ENCODE peak calls at places on chromosomes 13 and 19, in eight cellular contexts. L, S, O, D, X, Z, U and Q are unnamed samples.
A peak's percentile ranks its signal among the peaks of the same experiment; 100 is the strongest.

GRCh38 chr13:38346764-38347163 is 2.9 kb upstream of the UFM1 start:
- DNase-seq in L (no peak), S (no peak), O (no peak), D (no peak), X (no peak), Z (no peak), U (no peak), Q (no peak)

GRCh38 chr13:114129649-114130062 is 2.8 kb downstream of the RASA3 start:
- DNase-seq in L (no peak), S (no peak), O (no peak), D (no peak), X (no peak), Z (no peak), U (no peak), Q (peak; percentile 40)

GRCh38 chr13:113423225-113424170 is 29.8 kb downstream of the ADPRHL1 start:
- DNase-seq in L (no peak), S (no peak), O (no peak), D (no peak), X (no peak), Z (no peak), U (no peak), Q (no peak)

GRCh38 chr19:33515921-33516320 is 5.7 kb downstream of the PEPD start:
- DNase-seq in L (no peak), S (no peak), O (no peak), D (no peak), X (no peak), Z (no peak), U (no peak), Q (no peak)

GRCh38 chr19:17086129-17086528 is 10.6 kb downstream of the MYO9B start:
- DNase-seq in L (no peak), S (no peak), O (no peak), D (no peak), X (no peak), Z (no peak), U (no peak), Q (no peak)

GRCh38 chr13:30863231-30863630 is 42.8 kb upstream of the MEDAG start:
- DNase-seq in L (no peak), S (no peak), O (no peak), D (no peak), X (no peak), Z (no peak), U (no peak), Q (no peak)

GRCh38 chr13:61187471-61187870 is 228.2 kb downstream of the PCDH20 start:
- DNase-seq in L (no peak), S (no peak), O (no peak), D (no peak), X (no peak), Z (no peak), U (no peak), Q (no peak)

GRCh38 chr13:56558698-56559320 is 581.9 kb upstream of the PRR20A start:
- DNase-seq in L (no peak), S (no peak), O (no peak), D (no peak), X (no peak), Z (no peak), U (no peak), Q (no peak)

GRCh38 chr13:108827637-108828036 is 198.2 kb downstream of the MYO16 start:
- DNase-seq in L (no peak), S (no peak), O (no peak), D (no peak), X (no peak), Z (peak; percentile 8), U (no peak), Q (no peak)

GRCh38 chr13:30453727-30454126 is 12.0 kb downstream of the HMGB1 start:
- DNase-seq in L (no peak), S (no peak), O (peak; percentile 39), D (no peak), X (no peak), Z (no peak), U (no peak), Q (no peak)

GRCh38 chr19:46898731-46899130 is 37.9 kb downstream of the ARHGAP35 start:
- DNase-seq in L (no peak), S (no peak), O (no peak), D (no peak), X (no peak), Z (no peak), U (no peak), Q (peak; percentile 75)

GRCh38 chr13:111326621-111326965 is 6.2 kb downstream of the TEX29 start:
- DNase-seq in L (no peak), S (no peak), O (no peak), D (no peak), X (no peak), Z (no peak), U (no peak), Q (no peak)

GRCh38 chr19:11435833-11436313 is 438 bp downstream of the PRKCSH start:
- DNase-seq in L (no peak), S (peak; percentile 45), O (no peak), D (no peak), X (no peak), Z (peak; percentile 53), U (no peak), Q (peak; percentile 73)

GRCh38 chr19:49684251-49684982 is 5.0 kb upstream of the ADM5 start:
- DNase-seq in L (peak; percentile 84), S (no peak), O (peak; percentile 57), D (no peak), X (no peak), Z (peak; percentile 68), U (peak; percentile 77), Q (no peak)

DNA sequence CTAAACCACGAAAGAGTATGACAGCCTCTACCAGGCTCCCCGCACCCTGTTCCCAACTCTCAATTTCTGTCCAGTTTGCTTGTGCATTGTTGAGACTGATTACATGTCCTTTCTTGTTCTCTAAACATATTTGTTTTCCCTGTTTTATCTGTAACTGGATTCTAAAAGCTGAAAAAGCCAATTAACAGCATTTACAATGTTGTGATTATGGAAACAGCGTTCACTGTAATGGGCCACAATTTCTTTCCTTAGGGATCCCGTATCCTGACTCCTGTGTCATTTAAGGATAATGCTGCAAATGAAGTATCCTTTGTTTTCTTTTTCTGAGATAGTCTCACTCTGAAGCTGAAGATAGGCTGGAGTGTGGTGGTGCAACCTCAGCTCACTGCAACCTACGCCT is 20.5 kb downstream of the EBPL start:
- DNase-seq in L (no peak), S (no peak), O (no peak), D (no peak), X (no peak), Z (no peak), U (no peak), Q (no peak)
- H3K27ac ChIP-seq in L (no peak overlapping the region), S (no peak overlapping the region), O (no peak overlapping the region), D (no peak overlapping the region), X (no peak overlapping the region), Z (no peak overlapping the region), U (no peak overlapping the region), Q (no peak overlapping the region)

GRCh38 chr19:29528946-29529645 is 3.3 kb downstream of the VSTM2B start:
- DNase-seq in L (peak; percentile 70), S (no peak), O (peak; percentile 28), D (no peak), X (no peak), Z (no peak), U (no peak), Q (peak; percentile 46)
- TF ChIP-seq EP300 in L (no peak), S (no peak), O (no peak), D (no peak), X (no peak), Z (no peak), U (no peak), Q (no peak)

GRCh38 chr19:55492362-55492944 is 4.2 kb downstream of the SSC5D start:
- DNase-seq in L (no peak), S (no peak), O (no peak), D (no peak), X (no peak), Z (no peak), U (no peak), Q (no peak)
- H3K4me1 ChIP-seq in L (peaks cover 28% of the 10 kb centered on the region), S (peaks cover 5% of the 10 kb centered on the region), O (peaks cover 44% of the 10 kb centered on the region), D (peaks cover 17% of the 10 kb centered on the region), X (peaks cover 61% of the 10 kb centered on the region), Z (peaks cover 46% of the 10 kb centered on the region), U (peaks cover 37% of the 10 kb centered on the region), Q (peaks cover 65% of the 10 kb centered on the region)

DNA sequence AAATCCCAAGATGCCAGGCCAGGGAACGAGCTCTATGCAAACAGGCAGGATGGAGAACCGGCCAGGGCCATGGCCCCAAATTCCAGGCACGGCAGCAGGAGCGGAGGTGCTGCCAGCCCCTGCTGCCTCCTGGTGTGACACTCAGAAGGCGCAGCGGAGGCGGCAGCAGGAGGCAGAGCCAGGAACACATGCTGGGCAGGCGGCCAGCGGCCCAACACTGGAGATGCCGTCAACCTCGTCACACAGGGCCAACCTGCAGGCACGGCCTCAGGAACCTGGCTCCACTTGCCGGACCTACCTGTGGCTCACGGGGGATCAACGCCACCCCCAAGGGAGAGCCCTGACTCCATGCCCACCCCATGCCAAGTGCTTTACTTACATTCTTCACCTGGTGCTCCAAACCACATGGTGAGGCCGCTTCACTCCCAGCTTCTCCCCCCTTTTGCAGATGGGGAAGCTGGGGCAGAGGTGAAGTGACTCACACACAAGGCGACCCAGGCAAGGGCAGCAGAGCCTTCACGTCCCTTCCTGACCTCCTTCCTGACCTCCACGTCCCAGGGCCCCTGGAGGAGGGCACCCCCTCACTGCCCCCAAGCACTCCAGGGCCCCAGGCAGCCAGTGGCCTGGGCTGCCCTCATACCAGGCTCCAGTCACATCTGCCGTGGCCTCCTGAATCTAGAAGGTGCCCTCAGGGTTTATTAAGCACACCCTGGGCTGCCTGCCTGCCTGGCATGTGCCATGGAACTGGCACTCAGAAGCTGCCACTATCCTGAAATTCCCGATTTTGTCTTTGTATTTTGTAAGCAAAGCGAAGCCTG is 43.5 kb downstream of the GGACT start:
- DNase-seq in L (peak; percentile 42), S (no peak), O (no peak), D (no peak), X (peak; percentile 59), Z (no peak), U (no peak), Q (no peak)
- H3K27ac ChIP-seq in L (no peak overlapping the region), S (no peak overlapping the region), O (no peak overlapping the region), D (no peak overlapping the region), X (peak overlapping the region; percentile 48), Z (no peak overlapping the region), U (no peak overlapping the region), Q (no peak overlapping the region)